ENCODE peak calls at places on chromosomes 2 and 18, in five cellular contexts. N is HepG2, H is H1, F is K562, Q is GM12878. P is an unnamed sample.

GRCh38 chr2:9237831-9238230 is 31.2 kb downstream of the ASAP2 start:
- DNase-seq in Q (no peak), H (no peak), F (no peak), N (no peak), P (no peak)

GRCh38 chr2:99552529-99552928 is 62.7 kb upstream of the REV1 start:
- DNase-seq in Q (no peak), F (no peak), H (no peak), N (no peak), P (no peak)

GRCh38 chr2:160429248-160430000 is 64.2 kb downstream of the RBMS1 start:
- DNase-seq in F (peak; percentile 20), Q (no peak), N (peak; percentile 52), H (no peak), P (peak; percentile 56)

GRCh38 chr2:11697103-11697871 is 27.3 kb upstream of the NTSR2 start:
- DNase-seq in H (no peak), F (no peak), N (no peak), Q (no peak), P (no peak)

GRCh38 chr2:235345745-235346144 is 148.1 kb upstream of the AGAP1 start:
- DNase-seq in N (no peak), Q (no peak), H (no peak), F (no peak), P (no peak)

GRCh38 chr2:29293830-29294438 is 178.7 kb downstream of the CLIP4 start:
- DNase-seq in H (peak; percentile 86), N (peak; percentile 19), Q (no peak), F (peak; percentile 45), P (peak; percentile 16)

GRCh38 chr2:3728104-3729054 is 25.0 kb downstream of the DCDC2C start:
- DNase-seq in F (peak; percentile 42), N (peak; percentile 44), H (peak; percentile 53), Q (no peak), P (peak; percentile 33)

GRCh38 chr2:112645396-112646101 is at the start of gene SLC20A1:
- DNase-seq in N (peak; percentile 94), F (peak; percentile 98), H (peak; percentile 98), Q (peak; percentile 74), P (peak; percentile 86)

GRCh38 chr18:59352250-59352855 is 6.7 kb downstream of the LMAN1 start:
- DNase-seq in Q (no peak), N (no peak), F (no peak), H (no peak), P (no peak)

GRCh38 chr18:11799066-11799465 is 52.1 kb upstream of the CHMP1B start:
- DNase-seq in H (no peak), Q (no peak), N (no peak), F (no peak), P (no peak)

GRCh38 chr2:80573167-80573566 is 268.6 kb upstream of the LRRTM1 start:
- DNase-seq in N (no peak), Q (no peak), F (no peak), H (no peak), P (no peak)

GRCh38 chr2:182858671-182859070 is 7.8 kb downstream of the FRZB start:
- DNase-seq in N (no peak), Q (no peak), F (no peak), H (no peak), P (no peak)

GRCh38 chr18:79200546-79201268 is 131.5 kb downstream of the ATP9B start:
- DNase-seq in N (no peak), Q (no peak), H (no peak), F (no peak), P (peak; percentile 8)

GRCh38 chr2:98537390-98537972 is 70.8 kb downstream of the COA5 start:
- DNase-seq in H (no peak), F (no peak), N (no peak), Q (no peak), P (no peak)

DNA sequence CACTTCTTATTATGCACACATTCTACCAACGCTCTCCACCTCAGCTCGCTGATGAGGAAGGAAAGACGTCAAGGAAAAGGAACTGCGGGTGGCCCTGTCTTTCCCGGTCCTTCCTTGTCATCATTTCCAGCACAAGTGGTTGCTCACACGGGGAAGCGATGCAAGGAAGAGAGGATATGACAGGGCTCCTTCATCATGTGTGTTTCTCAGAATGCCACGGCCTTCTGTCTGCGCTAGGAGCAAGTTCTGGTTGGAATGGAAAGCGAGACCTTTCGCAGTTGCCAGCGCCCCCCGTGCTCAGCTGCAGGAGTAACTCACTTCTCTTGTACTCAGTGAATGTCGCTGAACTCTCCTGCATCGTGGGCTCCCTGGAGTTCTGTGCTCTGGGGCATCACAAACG is 191.8 kb upstream of the GLI2 start:
- DNase-seq in N (no peak), H (no peak), Q (no peak), F (no peak), P (no peak)
- H3K27ac ChIP-seq in N (peak overlapping the region; percentile 68), H (no peak overlapping the region), Q (no peak overlapping the region), F (no peak overlapping the region), P (no peak overlapping the region)

GRCh38 chr2:46072146-46072820 is 224.9 kb upstream of the EPAS1 start:
- DNase-seq in H (no peak), F (no peak), N (no peak), Q (no peak), P (no peak)

GRCh38 chr2:46071074-46071473 is 226.1 kb upstream of the EPAS1 start:
- DNase-seq in H (no peak), N (no peak), F (no peak), Q (no peak), P (no peak)

GRCh38 chr2:46074501-46074900 is 222.7 kb upstream of the EPAS1 start:
- DNase-seq in F (no peak), Q (no peak), H (no peak), N (no peak), P (no peak)

GRCh38 chr2:46075848-46076247 is 221.4 kb upstream of the EPAS1 start:
- DNase-seq in N (no peak), H (no peak), F (no peak), Q (no peak), P (no peak)

GRCh38 chr2:46073540-46074018 is 223.6 kb upstream of the EPAS1 start:
- DNase-seq in N (peak; percentile 39), F (no peak), H (no peak), Q (no peak), P (peak; percentile 44)
- TF ChIP-seq SRF in N (no peak), F (no peak), H (no peak), Q (no peak), P (no peak)

DNA sequence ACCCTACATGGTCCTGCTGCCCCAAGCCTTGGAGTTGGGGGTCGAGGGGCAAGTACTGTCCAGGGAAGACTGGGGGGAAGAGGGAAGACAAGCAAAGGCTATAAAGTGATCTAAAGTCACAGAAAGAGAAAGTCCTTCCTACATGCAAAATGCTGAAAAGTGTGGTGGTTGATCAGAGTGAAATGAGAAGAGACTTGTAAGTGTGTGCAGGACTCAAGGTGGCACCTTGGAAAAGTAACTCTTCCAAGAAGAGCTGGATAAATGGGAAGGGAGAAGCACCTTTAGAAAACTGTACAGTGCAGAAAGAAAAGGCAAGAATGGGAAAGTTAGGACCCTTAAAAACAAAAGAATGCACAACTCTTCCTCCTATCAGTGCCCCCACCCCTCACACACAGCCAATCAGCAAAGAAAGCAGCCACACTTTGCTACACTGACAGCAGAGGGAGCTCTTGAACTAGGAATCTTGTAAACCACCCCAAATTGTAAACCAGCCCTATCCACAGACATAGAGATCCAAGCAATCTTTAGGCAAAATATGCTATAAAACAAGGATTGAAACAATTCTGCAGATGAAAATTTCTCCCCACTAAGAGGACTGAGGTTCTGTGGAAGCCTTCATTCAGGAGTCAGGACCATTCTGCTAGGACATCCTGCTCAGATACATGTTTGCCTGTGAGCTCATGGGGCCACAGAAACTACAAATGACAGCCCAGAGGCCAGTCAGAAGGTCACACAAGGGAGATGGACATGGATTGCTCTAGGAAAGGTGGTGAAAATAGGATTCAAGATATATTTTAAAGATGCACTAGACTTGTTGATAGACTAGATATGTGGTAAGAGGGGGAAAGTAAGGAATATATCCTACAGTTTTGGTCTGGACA is 146.4 kb downstream of the FTCDNL1 start:
- DNase-seq in H (peak; percentile 59), Q (no peak), N (peak; percentile 53), F (peak; percentile 23), P (peak; percentile 36)
- TF ChIP-seq CTCF in H (peak; percentile 85), Q (peak; percentile 42), N (peak; percentile 90), F (peak; percentile 56), P (peak; percentile 80)

GRCh38 chr2:178522950-178523595 is 42.8 kb downstream of the PLEKHA3 start:
- DNase-seq in F (peak; percentile 94), H (peak; percentile 94), N (peak; percentile 61), Q (peak; percentile 57), P (peak; percentile 57)
- H3K27ac ChIP-seq in F (peak overlapping the region; percentile 76), H (peak overlapping the region; percentile 59), N (peak overlapping the region; percentile 5), Q (peak overlapping the region; percentile 74), P (peak overlapping the region; percentile 17)

GRCh38 chr2:26805241-26805676 is 19.4 kb downstream of the CENPA start:
- DNase-seq in F (no peak), H (no peak), N (no peak), Q (no peak), P (peak; percentile 39)
- TF ChIP-seq SRF in F (no peak), H (no peak), N (no peak), Q (no peak), P (no peak)